ENCODE peak calls at places on chromosomes 12 and 14, in five cellular contexts. P is endodermal cell; B is GM23338; Z is CD8-positive, alpha-beta T cell; W is A549. J is an unnamed sample.

GRCh38 chr14:99654235-99655000 is 9.5 kb downstream of the HHIPL1 start:
- DNase-seq in B (peak), P (no peak), W (peak), Z (no peak), J (no peak)

GRCh38 chr12:76563061-76563460 is 3.5 kb upstream of the OSBPL8 start:
- DNase-seq in W (no peak), B (no peak), P (no peak), Z (no peak), J (no peak)

GRCh38 chr14:73887704-73888459 is 1.2 kb downstream of the ZNF410 start:
- DNase-seq in P (no peak), W (no peak), B (no peak), Z (no peak), J (no peak)

GRCh38 chr12:47105914-47106674 is 26.3 kb upstream of the AMIGO2 start:
- DNase-seq in W (no peak), B (no peak), Z (no peak), P (no peak), J (no peak)

GRCh38 chr14:102915292-102916110 is 7.0 kb upstream of the AMN start:
- DNase-seq in P (no peak), B (no peak), W (no peak), Z (no peak), J (no peak)

GRCh38 chr12:12086975-12087692 is 16.4 kb downstream of the BCL2L14 start:
- DNase-seq in W (no peak), Z (no peak), P (peak), B (peak), J (no peak)

GRCh38 chr12:56350662-56351061 is 9.2 kb downstream of the STAT2 start:
- DNase-seq in P (no peak), B (no peak), Z (no peak), W (no peak), J (no peak)

GRCh38 chr12:117607778-117608177 is 246.4 kb upstream of the NOS1 start:
- DNase-seq in B (no peak), Z (no peak), W (no peak), P (no peak), J (no peak)

GRCh38 chr12:49322708-49323523 is at the start of gene TROAP:
- DNase-seq in Z (peak), P (peak), B (peak), W (peak), J (peak)

GRCh38 chr12:82896979-82897378 is 210.3 kb downstream of the TMTC2 start:
- DNase-seq in W (peak), Z (no peak), P (no peak), B (no peak), J (peak)

GRCh38 chr12:124487065-124487833 is 80.2 kb downstream of the NCOR2 start:
- DNase-seq in P (peak), Z (no peak), B (no peak), W (no peak), J (no peak)

GRCh38 chr12:52396656-52397055 is 9.5 kb downstream of the KRT82 start:
- DNase-seq in W (no peak), Z (no peak), P (no peak), B (no peak), J (no peak)

GRCh38 chr12:77372026-77372425 is 306.7 kb upstream of the E2F7 start:
- DNase-seq in B (no peak), P (no peak), Z (no peak), W (no peak), J (no peak)

GRCh38 chr12:57590892-57591566 is at the start of gene PIP4K2C:
- DNase-seq in B (peak), Z (peak), W (peak), P (peak), J (no peak)

GRCh38 chr12:57593187-57593586 is 2.2 kb downstream of the PIP4K2C start:
- DNase-seq in Z (no peak), W (no peak), B (no peak), P (peak), J (no peak)

GRCh38 chr12:57591567-57592325 is 754 bp downstream of the PIP4K2C start:
- DNase-seq in Z (no peak), W (no peak), B (peak), P (peak), J (no peak)

GRCh38 chr12:57592551-57593165 is 1.7 kb downstream of the PIP4K2C start:
- DNase-seq in Z (no peak), W (no peak), B (no peak), P (peak), J (no peak)

GRCh38 chr12:57590536-57590891 is 478 bp upstream of the PIP4K2C start:
- DNase-seq in W (no peak), B (peak), P (no peak), Z (no peak), J (no peak)
- H3K27ac ChIP-seq in W (peak), B (peak), P (no peak), Z (peak), J (peak)

DNA sequence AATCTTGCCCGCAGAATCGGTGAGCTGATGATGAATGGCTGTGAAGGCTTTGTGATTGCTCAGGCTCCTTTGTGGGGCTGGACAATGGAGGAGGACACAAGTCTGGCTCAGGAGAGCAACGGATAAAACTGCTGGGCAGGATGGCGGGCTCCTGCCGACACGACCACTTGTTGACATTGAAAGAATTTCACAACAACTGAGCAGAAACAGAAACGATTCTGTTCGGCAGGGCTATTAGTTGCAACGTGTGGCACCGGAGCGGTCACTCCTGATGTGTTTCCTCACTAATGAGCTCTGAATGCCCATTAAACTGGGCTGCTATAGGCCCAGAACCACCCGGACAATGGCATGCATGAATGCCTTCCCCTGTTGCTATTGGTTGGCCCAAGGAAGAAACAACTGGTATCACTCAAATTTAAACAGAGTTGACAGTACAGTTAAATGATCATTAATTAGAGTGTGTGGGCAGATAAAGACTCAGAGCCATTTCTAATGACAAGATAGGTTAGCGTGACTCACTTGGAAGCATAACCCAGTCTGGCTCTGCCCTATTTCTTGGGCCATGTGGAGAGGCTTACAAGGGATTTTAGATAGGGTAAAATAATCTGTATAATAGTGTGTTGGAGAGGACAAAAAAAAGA is 142.9 kb downstream of the ASCL1 start:
- DNase-seq in P (no peak), Z (no peak), W (no peak), B (no peak), J (no peak)
- H3K27ac ChIP-seq in P (peak), Z (no peak), W (no peak), B (no peak), J (no peak)

DNA sequence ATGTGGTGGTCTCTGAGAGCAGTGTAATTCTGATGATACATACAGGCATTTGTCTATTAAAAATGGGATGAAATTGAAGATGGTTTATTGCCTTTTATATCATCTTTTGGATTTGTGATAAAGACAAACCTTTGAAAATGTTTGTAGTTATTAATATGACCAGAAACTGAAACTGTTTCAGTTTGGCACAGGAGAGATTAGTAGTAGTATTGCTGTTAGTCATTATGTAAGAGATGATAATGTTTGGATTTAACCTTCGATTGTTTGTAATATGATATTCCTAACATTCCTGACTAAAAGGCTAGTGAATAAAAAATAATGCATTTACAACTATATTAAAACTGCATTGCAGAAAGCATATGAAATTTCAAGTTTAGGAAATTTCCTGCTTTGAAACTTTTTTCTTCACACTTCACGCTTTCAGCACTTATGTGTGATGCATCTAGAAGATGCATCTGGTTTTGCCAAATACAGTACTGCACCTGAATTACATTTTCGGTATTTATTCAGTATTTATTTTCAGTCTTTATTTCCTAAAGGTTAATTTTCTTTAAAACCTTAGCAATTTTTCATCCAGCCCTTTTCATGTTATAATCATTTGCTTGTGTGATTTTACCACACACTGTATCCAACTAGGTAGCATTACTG is 25.5 kb downstream of the ADIPOR2 start:
- DNase-seq in W (no peak), B (no peak), Z (no peak), P (no peak), J (no peak)
- H3K27ac ChIP-seq in W (no peak), B (no peak), Z (no peak), P (no peak), J (no peak)

GRCh38 chr12:27820564-27820963 is 40.5 kb upstream of the MANSC4 start:
- DNase-seq in B (no peak), W (no peak), Z (no peak), P (peak), J (no peak)
- H3K27ac ChIP-seq in B (no peak), W (no peak), Z (no peak), P (no peak), J (peak)

GRCh38 chr12:75374971-75375370 is 15.9 kb upstream of the GLIPR1L2 start:
- DNase-seq in P (no peak), B (no peak), Z (no peak), W (no peak), J (no peak)

DNA sequence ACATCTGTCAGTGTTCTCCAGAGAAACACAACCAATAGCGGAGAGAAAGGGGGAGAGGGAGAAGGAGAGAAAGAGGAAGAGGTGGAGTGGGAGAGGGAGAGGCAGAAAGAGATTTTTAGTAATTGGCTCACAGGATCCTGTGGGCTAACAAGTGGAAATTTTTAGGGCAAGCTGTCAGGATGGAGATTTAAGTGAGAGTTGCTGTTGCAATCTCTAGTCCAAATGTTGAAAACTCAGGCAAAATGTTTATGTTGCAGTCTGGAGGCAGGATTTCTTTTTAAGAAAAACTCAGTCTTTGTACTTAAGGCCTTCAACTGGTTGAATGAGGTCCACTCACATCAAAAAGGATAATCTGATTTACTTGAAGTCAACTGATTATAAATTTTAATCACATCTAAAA is 12.5 kb upstream of the GLIPR1L2 start:
- DNase-seq in Z (no peak), P (no peak), B (no peak), W (no peak), J (no peak)
- H3K27ac ChIP-seq in Z (no peak), P (no peak), B (no peak), W (no peak), J (no peak)

GRCh38 chr12:48182659-48183058 is 785 bp upstream of the CCDC184 start:
- DNase-seq in W (no peak), P (no peak), Z (no peak), B (no peak), J (no peak)

GRCh38 chr12:48183876-48184548 is 568 bp downstream of the CCDC184 start:
- DNase-seq in P (peak), Z (peak), W (no peak), B (peak), J (no peak)

GRCh38 chr12:48184549-48184922 is 1.1 kb downstream of the CCDC184 start:
- DNase-seq in W (no peak), P (peak), Z (no peak), B (peak), J (no peak)

GRCh38 chr12:48183091-48183875 is at the start of gene CCDC184:
- DNase-seq in P (peak), Z (peak), B (peak), W (peak), J (no peak)

GRCh38 chr12:48185181-48185919 is 1.9 kb downstream of the CCDC184 start:
- DNase-seq in P (peak), W (no peak), Z (no peak), B (peak), J (no peak)
- H3K27ac ChIP-seq in P (peak), W (no peak), Z (no peak), B (no peak), J (no peak)

GRCh38 chr12:101793401-101793800 is 37.4 kb downstream of the GNPTAB start:
- DNase-seq in P (no peak), W (no peak), B (no peak), Z (no peak), J (no peak)
- H3K27ac ChIP-seq in P (no peak), W (no peak), B (no peak), Z (no peak), J (no peak)

DNA sequence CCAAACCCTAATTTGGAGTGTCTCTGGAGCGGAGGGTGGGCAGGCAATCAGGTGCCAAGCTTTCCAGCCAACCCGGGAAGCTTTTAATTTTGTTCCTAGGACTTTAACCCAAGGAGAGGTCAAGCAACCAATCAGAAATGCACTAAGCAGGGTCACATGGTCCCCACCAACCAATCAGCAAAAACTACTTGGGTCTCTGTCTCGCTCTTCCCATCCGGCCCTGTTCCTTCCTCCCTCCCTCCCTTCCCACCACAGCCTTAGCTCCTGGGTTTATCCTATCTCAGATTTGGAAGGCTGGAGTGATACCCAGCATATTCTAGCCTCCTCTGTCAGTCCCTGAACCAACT is 7.3 kb downstream of the HOXC5 start:
- DNase-seq in W (peak), B (no peak), P (peak), Z (no peak), J (no peak)
- H3K27ac ChIP-seq in W (no peak), B (no peak), P (no peak), Z (no peak), J (no peak)

J was measured in epithelial cell of prostate.